ENCODE peak calls at places on chromosome 3, in ten cellular contexts. S is endothelial cell, C is mesothelial cell of epicardium, E is fibroblast of mammary gland, A is GM13976, T is OCI-LY7, M is breast epithelium, K is kidney epithelial cell, D is bronchial epithelial cell, B is RWPE1. N is an unnamed sample.

GRCh38 chr3:182631183-182632076 is 161.9 kb upstream of the ATP11B start:
- DNase-seq in S (no peak), C (no peak), E (no peak), A (no peak), T (no peak), M (no peak), K (no peak), D (peak; percentile 73), B (no peak), N (no peak)

GRCh38 chr3:179666436-179667035 is 13.7 kb downstream of the USP13 start:
- DNase-seq in S (no peak), C (no peak), E (no peak), A (no peak), T (no peak), M (no peak), K (no peak), D (no peak), B (no peak), N (peak; percentile 66)

GRCh38 chr3:194939949-194940770 is 254.5 kb downstream of the FAM43A start:
- DNase-seq in S (no peak), C (no peak), E (no peak), A (no peak), T (no peak), M (no peak), K (no peak), D (no peak), B (no peak), N (no peak)

GRCh38 chr3:102183623-102184022 is 251.2 kb upstream of the ZPLD1 start:
- DNase-seq in S (no peak), C (no peak), E (no peak), A (no peak), T (no peak), M (no peak), K (no peak), D (no peak), B (no peak), N (no peak)

GRCh38 chr3:138381950-138382715 is 33.8 kb downstream of the MRAS start:
- DNase-seq in S (no peak), C (no peak), E (peak; percentile 76), A (no peak), T (no peak), M (peak; percentile 59), K (peak; percentile 21), D (peak; percentile 91), B (peak; percentile 48), N (no peak)

GRCh38 chr3:105801397-105801796 is 67.4 kb downstream of the CBLB start:
- DNase-seq in S (no peak), C (no peak), E (no peak), A (no peak), T (peak; percentile 48), M (no peak), K (no peak), D (peak; percentile 65), B (no peak), N (no peak)

GRCh38 chr3:156728267-156728985 is 54.0 kb downstream of the TIPARP start:
- DNase-seq in S (no peak), C (no peak), E (peak; percentile 77), A (no peak), T (no peak), M (no peak), K (no peak), D (peak; percentile 88), B (no peak), N (no peak)

GRCh38 chr3:130626021-130626420 is 109.0 kb downstream of the COL6A6 start:
- DNase-seq in S (no peak), C (no peak), E (peak; percentile 92), A (no peak), T (no peak), M (no peak), K (no peak), D (peak; percentile 7), B (no peak), N (no peak)

GRCh38 chr3:165545059-165545458 is 292.2 kb downstream of the BCHE start:
- DNase-seq in S (no peak), C (no peak), E (no peak), A (no peak), T (no peak), M (no peak), K (no peak), D (no peak), B (no peak), N (no peak)

GRCh38 chr3:12963869-12964712 is 109.1 kb downstream of the IQSEC1 start:
- DNase-seq in S (no peak), C (no peak), E (peak; percentile 78), A (no peak), T (no peak), M (no peak), K (no peak), D (no peak), B (no peak), N (no peak)

GRCh38 chr3:188345223-188345622 is 191.3 kb downstream of the LPP start:
- DNase-seq in S (no peak), C (no peak), E (peak; percentile 27), A (no peak), T (no peak), M (no peak), K (peak; percentile 73), D (peak; percentile 27), B (no peak), N (no peak)

GRCh38 chr3:121529308-121529707 is 16.5 kb downstream of the POLQ start:
- DNase-seq in S (no peak), C (no peak), E (peak; percentile 35), A (no peak), T (no peak), M (no peak), K (no peak), D (peak; percentile 21), B (peak; percentile 7), N (no peak)

GRCh38 chr3:94082412-94082937 is 19.6 kb downstream of the NSUN3 start:
- DNase-seq in S (no peak), C (no peak), E (no peak), A (no peak), T (no peak), M (no peak), K (peak; percentile 4), D (no peak), B (no peak), N (no peak)

GRCh38 chr3:9248232-9249191 is 934 bp downstream of the SRGAP3 start:
- DNase-seq in S (no peak), C (no peak), E (peak; percentile 14), A (no peak), T (no peak), M (no peak), K (no peak), D (peak; percentile 75), B (peak; percentile 67), N (peak; percentile 40)

GRCh38 chr3:141940204-141940776 is 63.8 kb downstream of the ATP1B3 start:
- DNase-seq in S (no peak), C (peak; percentile 50), E (peak; percentile 42), A (no peak), T (peak; percentile 39), M (peak; percentile 93), K (peak; percentile 52), D (peak; percentile 99), B (peak; percentile 95), N (peak; percentile 69)
- TF ChIP-seq CTCF in S (no peak), C (no peak), E (no peak), A (no peak), T (peak; percentile 49), M (no peak), K (peak; percentile 22), D (peak; percentile 13), B (no peak), N (no peak)

DNA sequence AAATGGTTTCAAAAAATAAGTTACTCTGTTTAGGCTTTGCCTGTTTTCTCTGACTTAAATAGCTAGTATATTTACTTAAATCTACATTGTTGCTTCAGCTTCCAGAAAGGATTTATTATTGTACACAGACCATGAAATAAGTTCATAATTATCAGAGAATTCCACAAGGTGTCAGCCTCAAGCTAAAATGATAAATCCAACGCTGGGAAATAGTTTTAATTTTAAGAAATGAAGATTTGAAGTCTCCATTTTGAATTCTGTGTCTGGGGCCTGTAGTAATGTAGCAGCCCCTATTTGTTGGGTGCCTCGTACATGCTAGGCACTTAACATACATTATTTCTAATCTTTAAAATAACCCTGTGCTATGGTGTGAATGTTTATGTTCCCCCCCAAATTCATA is 92.6 kb upstream of the KCNMB2 start:
- DNase-seq in S (no peak), C (no peak), E (peak; percentile 5), A (no peak), T (no peak), M (no peak), K (no peak), D (peak; percentile 33), B (no peak), N (no peak)
- TF ChIP-seq CTCF in S (no peak), C (no peak), E (no peak), A (no peak), T (peak; percentile 18), M (no peak), K (no peak), D (no peak), B (no peak), N (no peak)

DNA sequence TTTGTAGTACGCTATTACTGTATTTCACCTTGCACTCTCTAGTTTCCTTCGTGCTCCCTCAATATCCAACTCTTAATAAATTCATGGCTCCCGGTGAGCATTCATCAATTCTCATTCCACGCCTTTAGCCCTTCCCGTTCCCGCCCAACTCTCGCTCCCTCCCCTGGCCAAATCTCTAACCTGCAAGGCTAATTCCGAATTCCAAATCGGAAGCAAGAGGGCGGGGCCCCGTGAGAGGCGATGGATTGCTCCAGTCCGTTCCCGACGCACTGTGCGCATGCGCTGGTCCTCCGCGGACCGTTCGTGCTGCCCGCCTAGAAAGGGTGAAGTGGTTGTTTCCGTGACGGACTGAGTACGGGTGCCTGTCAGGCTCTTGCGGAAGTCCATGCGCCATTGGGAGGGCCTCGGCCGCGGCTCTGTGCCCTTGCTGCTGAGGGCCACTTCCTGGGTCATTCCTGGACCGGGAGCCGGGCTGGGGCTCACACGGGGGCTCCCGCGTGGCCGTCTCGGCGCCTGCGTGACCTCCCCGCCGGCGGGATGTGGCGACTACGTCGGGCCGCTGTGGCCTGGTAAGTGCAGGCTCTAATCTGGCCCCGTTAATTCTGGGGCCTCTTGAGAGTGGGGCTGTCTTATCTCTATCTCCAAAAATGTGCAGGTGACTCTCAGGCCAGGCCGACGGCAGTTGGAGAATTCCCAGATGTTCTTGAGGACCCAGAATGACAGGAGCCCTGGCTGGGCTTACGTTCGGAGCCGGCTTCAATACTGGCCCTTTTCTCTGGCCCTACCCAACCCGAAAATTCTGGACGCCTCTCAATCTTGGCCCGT is at the start of gene OPA1:
- DNase-seq in S (peak; percentile 97), C (peak; percentile 92), E (peak; percentile 99), A (peak; percentile 97), T (peak; percentile 96), M (peak; percentile 97), K (peak; percentile 95), D (peak; percentile 95), B (peak; percentile 99), N (peak; percentile 99)
- TF ChIP-seq CTCF in S (no peak), C (no peak), E (peak; percentile 4), A (no peak), T (no peak), M (peak; percentile 17), K (no peak), D (peak; percentile 20), B (peak; percentile 46), N (no peak)

DNA sequence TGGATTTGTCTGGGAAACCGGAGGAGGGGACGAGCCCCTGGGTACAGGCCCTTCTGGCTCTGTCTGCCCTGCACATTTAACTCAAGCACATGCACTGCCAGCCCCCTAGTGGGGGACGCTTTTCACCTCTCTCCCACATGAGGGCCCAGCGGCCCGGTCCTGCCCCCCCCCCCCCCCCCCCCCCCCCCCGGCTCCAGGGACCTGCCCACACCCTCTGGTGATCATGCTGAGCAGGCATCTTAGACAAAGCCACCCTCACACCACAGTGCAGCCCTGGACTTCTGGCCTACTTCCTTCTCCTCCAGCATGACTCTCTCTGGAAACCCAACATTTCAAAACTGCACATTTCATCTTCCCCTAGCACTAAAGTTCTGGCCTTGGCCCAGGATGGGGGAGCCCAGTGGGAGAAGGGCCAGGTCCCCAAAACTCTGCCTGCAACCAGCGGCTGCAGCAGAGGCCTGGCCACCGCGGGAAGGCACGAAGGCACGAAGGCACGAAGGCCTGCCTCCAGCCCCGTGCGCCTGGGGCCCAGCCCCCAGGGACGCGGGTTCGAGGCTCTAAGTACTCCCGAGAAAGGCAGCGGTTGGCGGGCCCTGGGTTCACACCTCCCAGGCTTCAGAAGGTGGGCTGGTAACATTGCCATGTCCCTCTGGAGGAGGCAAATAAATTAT is 14.1 kb downstream of the KLF15 start:
- DNase-seq in S (no peak), C (peak; percentile 15), E (peak; percentile 47), A (no peak), T (no peak), M (peak; percentile 34), K (no peak), D (peak; percentile 2), B (peak; percentile 32), N (peak; percentile 33)
- TF ChIP-seq CTCF in S (no peak), C (no peak), E (no peak), A (no peak), T (no peak), M (no peak), K (no peak), D (peak; percentile 2), B (no peak), N (no peak)

N was measured in glutamatergic neuron.